ENCODE peak calls at places on chromosome 13, in six cellular contexts. Y is CD4-positive, alpha-beta memory T cell; C is RCC 7860; J is AML-193; E is IMR-90; S is heart left ventricle. G is an unnamed sample.

GRCh38 chr13:51935326-51936171 is 73.8 kb downstream of the CCDC70 start:
- DNase-seq in S (no peak), Y (no peak), C (peak; percentile 6), J (no peak), E (no peak), G (no peak)

GRCh38 chr13:95644611-95645052 is at the start of gene DZIP1:
- DNase-seq in Y (no peak), J (no peak), S (peak; percentile 84), E (peak; percentile 83), C (peak; percentile 40), G (no peak)

GRCh38 chr13:48000559-48001126 is 430 bp downstream of the SUCLA2 start:
- DNase-seq in S (peak; percentile 26), J (no peak), Y (no peak), E (peak; percentile 2), C (no peak), G (no peak)

GRCh38 chr13:28558567-28558966 is 63.6 kb upstream of the FLT1 start:
- DNase-seq in E (no peak), Y (no peak), J (no peak), S (peak; percentile 33), C (no peak), G (no peak)

GRCh38 chr13:40993987-40994386 is 25.1 kb downstream of the ELF1 start:
- DNase-seq in C (no peak), Y (no peak), E (no peak), S (no peak), J (no peak), G (no peak)

GRCh38 chr13:87426737-87427136 is 244.4 kb upstream of the SLITRK5 start:
- DNase-seq in S (no peak), C (no peak), Y (no peak), E (no peak), J (no peak), G (no peak)

GRCh38 chr13:37134411-37135041 is 29.1 kb upstream of the CSNK1A1L start:
- DNase-seq in J (no peak), S (no peak), C (no peak), E (peak; percentile 90), Y (no peak), G (no peak)

GRCh38 chr13:33797622-33798021 is 20.3 kb upstream of the RFC3 start:
- DNase-seq in C (no peak), S (no peak), E (no peak), J (peak; percentile 26), Y (no peak), G (no peak)

GRCh38 chr13:109715902-109716301 is 70.5 kb downstream of the IRS2 start:
- DNase-seq in S (no peak), E (peak; percentile 5), C (no peak), J (peak; percentile 89), Y (no peak), G (no peak)

GRCh38 chr13:35502456-35502855 is 26.0 kb upstream of the MAB21L1 start:
- DNase-seq in C (no peak), S (no peak), J (no peak), Y (no peak), E (no peak), G (no peak)

GRCh38 chr13:23621316-23621645 is 51.1 kb downstream of the TNFRSF19 start:
- DNase-seq in E (peak; percentile 96), C (peak; percentile 99), S (no peak), J (no peak), Y (no peak), G (no peak)

GRCh38 chr13:74768521-74769090 is 634.4 kb upstream of the KLF12 start:
- DNase-seq in J (no peak), C (no peak), E (no peak), Y (no peak), S (no peak), G (no peak)

GRCh38 chr13:28401303-28402056 is 93.4 kb downstream of the FLT1 start:
- DNase-seq in C (no peak), J (peak; percentile 33), E (peak; percentile 75), Y (no peak), S (no peak), G (no peak)

GRCh38 chr13:98270819-98271218 is 93.8 kb upstream of the RNF113B start:
- DNase-seq in E (peak; percentile 17), Y (no peak), S (no peak), C (no peak), J (no peak), G (no peak)

GRCh38 chr13:73107459-73107858 is 48.7 kb downstream of the KLF5 start:
- DNase-seq in C (no peak), J (no peak), S (no peak), Y (no peak), E (no peak), G (no peak)

GRCh38 chr13:27822873-27823311 is 30.6 kb downstream of the GSX1 start:
- DNase-seq in E (no peak), S (no peak), J (no peak), Y (no peak), C (no peak), G (no peak)

GRCh38 chr13:68099616-68100015 is 869.5 kb upstream of the PCDH9 start:
- DNase-seq in S (no peak), J (no peak), C (peak; percentile 25), Y (no peak), E (peak; percentile 17), G (no peak)

GRCh38 chr13:95706356-95706755 is 29.4 kb downstream of the DNAJC3 start:
- DNase-seq in E (no peak), Y (no peak), C (no peak), S (no peak), J (no peak), G (no peak)

GRCh38 chr13:98544105-98544710 is 32.7 kb downstream of the STK24 start:
- DNase-seq in S (no peak), Y (no peak), E (no peak), J (no peak), C (no peak), G (no peak)

GRCh38 chr13:59946924-59947323 is 216.8 kb downstream of the DIAPH3 start:
- DNase-seq in Y (no peak), C (no peak), J (no peak), S (no peak), E (peak; percentile 3), G (no peak)